ENCODE peak calls at places on chromosomes 13 and 19, in nine cellular contexts. T is cardiac muscle cell, J is mesothelial cell of epicardium, S is dorsolateral prefrontal cortex, M is gastrocnemius medialis, I is tibial artery, G is adrenal gland, R is AG10803, Z is fibroblast of the aortic adventitia. D is an unnamed sample.

GRCh38 chr13:83232626-83233025 is 649.6 kb downstream of the SLITRK1 start:
- DNase-seq in G (no peak), Z (no peak), I (no peak), S (no peak), R (peak; percentile 17), J (no peak), M (no peak), T (no peak), D (no peak)

GRCh38 chr13:95301135-95301946 is at the start of gene ABCC4:
- DNase-seq in Z (peak; percentile 66), S (peak; percentile 33), R (peak; percentile 72), I (peak; percentile 73), J (peak; percentile 69), G (peak; percentile 33), M (peak; percentile 53), T (peak; percentile 77), D (peak; percentile 63)

GRCh38 chr13:99198630-99199029 is 2.0 kb upstream of the UBAC2 start:
- DNase-seq in T (no peak), M (no peak), Z (no peak), G (no peak), S (no peak), R (no peak), I (no peak), J (no peak), D (no peak)

GRCh38 chr19:56594783-56595547 is at the start of gene ZNF71:
- DNase-seq in S (peak; percentile 88), I (peak; percentile 93), J (peak; percentile 91), G (peak; percentile 91), Z (peak; percentile 83), T (peak; percentile 92), R (peak; percentile 83), M (peak; percentile 71), D (peak; percentile 88)

GRCh38 chr19:10000171-10000826 is 10.0 kb downstream of the COL5A3 start:
- DNase-seq in J (peak; percentile 81), R (peak; percentile 73), G (peak; percentile 73), T (peak; percentile 81), M (peak; percentile 17), Z (peak; percentile 73), S (peak; percentile 52), I (peak; percentile 77), D (peak; percentile 59)

GRCh38 chr13:101624981-101625380 is 172.5 kb downstream of the ITGBL1 start:
- DNase-seq in R (no peak), G (no peak), I (no peak), Z (no peak), J (no peak), S (no peak), M (no peak), T (no peak), D (no peak)

GRCh38 chr13:45851171-45851889 is at the start of gene SIAH3:
- DNase-seq in S (peak; percentile 72), R (no peak), I (no peak), G (peak; percentile 24), T (peak; percentile 28), J (peak; percentile 50), Z (peak; percentile 10), M (no peak), D (no peak)

GRCh38 chr19:33437351-33438015 is 64.0 kb downstream of the CEBPG start:
- DNase-seq in S (peak; percentile 12), I (no peak), R (no peak), G (no peak), J (peak; percentile 61), T (no peak), M (no peak), Z (no peak), D (no peak)

GRCh38 chr19:3508771-3509535 is 2.8 kb downstream of the FZR1 start:
- DNase-seq in I (no peak), Z (no peak), M (no peak), J (no peak), R (no peak), G (no peak), S (no peak), T (no peak), D (no peak)

GRCh38 chr13:84405286-84405685 is 523.0 kb upstream of the SLITRK1 start:
- DNase-seq in I (no peak), T (peak; percentile 11), Z (peak; percentile 39), R (no peak), M (no peak), J (no peak), G (no peak), S (no peak), D (no peak)

GRCh38 chr13:40609972-40610726 is 56.3 kb downstream of the FOXO1 start:
- DNase-seq in I (no peak), S (no peak), Z (no peak), T (no peak), R (no peak), J (no peak), G (no peak), M (peak; percentile 67), D (no peak)

GRCh38 chr13:79631260-79631659 is 150.3 kb downstream of the NDFIP2 start:
- DNase-seq in T (peak; percentile 79), I (no peak), S (no peak), Z (peak; percentile 94), M (peak; percentile 5), R (peak; percentile 73), G (peak; percentile 57), J (no peak), D (no peak)

GRCh38 chr19:18932216-18932841 is 8.7 kb downstream of the HOMER3 start:
- DNase-seq in M (peak; percentile 47), R (peak; percentile 25), J (peak; percentile 75), S (peak; percentile 59), I (peak; percentile 85), Z (peak; percentile 39), T (peak; percentile 51), G (peak; percentile 90), D (no peak)

GRCh38 chr13:95246292-95247082 is 54.8 kb downstream of the ABCC4 start:
- DNase-seq in Z (no peak), I (no peak), J (no peak), G (no peak), M (no peak), S (no peak), R (no peak), T (no peak), D (no peak)

GRCh38 chr13:102309110-102309509 is 92.7 kb downstream of the FGF14 start:
- DNase-seq in J (no peak), M (no peak), I (no peak), G (no peak), Z (no peak), T (no peak), R (no peak), S (peak; percentile 71), D (no peak)

DNA sequence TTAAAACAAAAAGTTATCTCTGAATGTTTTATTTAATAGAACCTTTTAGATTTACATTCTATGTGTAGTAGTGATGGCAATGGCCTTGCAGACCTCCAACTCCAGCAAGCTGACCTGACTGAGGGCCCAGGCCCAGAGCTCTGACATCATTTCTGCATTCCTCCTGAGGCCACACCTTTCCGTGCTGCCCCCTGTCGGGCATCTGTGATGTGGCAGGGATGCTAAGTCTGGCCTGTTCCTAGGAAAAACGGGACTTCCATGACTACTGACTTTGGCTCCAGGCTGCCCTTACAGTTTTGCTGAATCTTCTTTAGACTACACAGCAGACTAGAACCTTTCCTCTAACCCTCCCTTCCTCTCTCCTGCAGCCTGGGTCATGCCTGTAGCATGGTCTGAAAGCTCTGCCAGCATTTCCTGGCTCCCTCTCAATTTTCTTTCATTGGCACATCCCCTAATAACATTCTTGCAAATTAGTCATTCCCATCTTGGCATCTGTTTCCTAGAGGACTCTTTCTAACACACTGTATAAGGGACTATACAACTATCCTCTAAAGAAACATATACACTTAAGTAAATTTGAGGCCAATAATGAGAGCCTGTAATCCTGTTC is 249.0 kb downstream of the GPC5 start:
- DNase-seq in R (no peak), I (no peak), S (no peak), J (no peak), M (no peak), G (peak; percentile 16), T (peak; percentile 22), Z (peak; percentile 60), D (no peak)
- TF ChIP-seq CTCF in R (no peak), I (no peak), S (peak; percentile 26), J (peak; percentile 41), M (no peak), G (peak; percentile 10), T (peak; percentile 46), Z (peak; percentile 54), D (peak; percentile 44)

GRCh38 chr13:49419292-49419691 is 24.6 kb downstream of the CAB39L start:
- DNase-seq in R (no peak), T (no peak), M (no peak), G (peak; percentile 77), J (no peak), I (no peak), Z (no peak), S (no peak), D (no peak)

GRCh38 chr13:49418206-49418605 is 25.7 kb downstream of the CAB39L start:
- DNase-seq in S (no peak), T (no peak), Z (no peak), M (no peak), J (no peak), R (no peak), G (no peak), I (no peak), D (no peak)

GRCh38 chr13:49421391-49421790 is 22.5 kb downstream of the CAB39L start:
- DNase-seq in S (no peak), Z (no peak), I (no peak), G (no peak), M (no peak), R (no peak), T (peak; percentile 27), J (no peak), D (no peak)
- TF ChIP-seq CTCF in S (no peak), Z (no peak), I (no peak), G (no peak), M (no peak), R (no peak), T (peak; percentile 18), J (no peak), D (no peak)

GRCh38 chr19:29667941-29668340 is 2.7 kb downstream of the PLEKHF1 start:
- DNase-seq in G (no peak), M (no peak), T (no peak), J (no peak), S (peak; percentile 24), Z (no peak), R (no peak), I (peak; percentile 61), D (no peak)
- TF ChIP-seq CTCF in G (no peak), M (peak; percentile 39), T (no peak), J (no peak), S (no peak), Z (no peak), R (no peak), I (no peak), D (no peak)

GRCh38 chr19:5149930-5150329 is 181.0 kb downstream of the KDM4B start:
- DNase-seq in G (no peak), M (no peak), J (no peak), I (no peak), T (no peak), S (peak; percentile 19), Z (no peak), R (no peak), D (no peak)

GRCh38 chr19:5149508-5149907 is 180.6 kb downstream of the KDM4B start:
- DNase-seq in J (no peak), I (peak; percentile 60), R (no peak), Z (no peak), T (no peak), S (no peak), G (no peak), M (no peak), D (no peak)

GRCh38 chr19:5147074-5147970 is 178.4 kb downstream of the KDM4B start:
- DNase-seq in T (no peak), R (no peak), I (peak; percentile 67), Z (no peak), M (no peak), G (no peak), S (peak; percentile 23), J (no peak), D (no peak)

GRCh38 chr19:5148794-5149190 is 179.9 kb downstream of the KDM4B start:
- DNase-seq in R (no peak), I (peak; percentile 60), S (peak; percentile 25), J (no peak), Z (no peak), G (no peak), M (no peak), T (no peak), D (no peak)

GRCh38 chr19:5147971-5148793 is 179.3 kb downstream of the KDM4B start:
- DNase-seq in Z (peak; percentile 54), J (no peak), T (no peak), S (peak; percentile 74), I (peak; percentile 70), R (peak; percentile 46), M (peak; percentile 43), G (no peak), D (no peak)
- TF ChIP-seq CTCF in Z (no peak), J (no peak), T (no peak), S (no peak), I (no peak), R (no peak), M (no peak), G (no peak), D (no peak)